ENCODE peak calls at places on chromosome 1, in five cellular contexts. Q, J, F, V and X are unnamed samples.

GRCh38 chr1:65254320-65255087 is 54.8 kb upstream of the DNAJC6 start:
- DNase-seq in Q (peak), J (peak), F (peak), V (peak), X (peak)

GRCh38 chr1:2969870-2970291 is 51.4 kb upstream of the ACTRT2 start:
- DNase-seq in Q (no peak), J (peak), F (peak), V (no peak), X (no peak)

GRCh38 chr1:41424581-41425118 is 59.8 kb downstream of the EDN2 start:
- DNase-seq in Q (no peak), J (no peak), F (no peak), V (no peak), X (no peak)

GRCh38 chr1:93878501-93878888 is 511 bp downstream of the DNTTIP2 start:
- DNase-seq in Q (peak), J (peak), F (peak), V (peak), X (peak)

GRCh38 chr1:154765970-154766369 is 104.1 kb downstream of the KCNN3 start:
- DNase-seq in Q (peak), J (no peak), F (peak), V (no peak), X (no peak)

GRCh38 chr1:244461254-244462071 is at the start of gene CATSPERE:
- DNase-seq in Q (no peak), J (peak), F (peak), V (peak), X (peak)

GRCh38 chr1:56897150-56898004 is 42.8 kb downstream of the C8A start:
- DNase-seq in Q (no peak), J (no peak), F (no peak), V (no peak), X (no peak)

GRCh38 chr1:80450711-80451110 is 1350.0 kb upstream of the ADGRL2 start:
- DNase-seq in Q (no peak), J (no peak), F (no peak), V (no peak), X (no peak)

GRCh38 chr1:53656062-53656915 is 82.7 kb downstream of the GLIS1 start:
- DNase-seq in Q (no peak), J (no peak), F (no peak), V (no peak), X (no peak)

GRCh38 chr1:1073743-1074587 is at the start of gene RNF223:
- DNase-seq in Q (peak), J (no peak), F (no peak), V (no peak), X (no peak)

GRCh38 chr1:30852026-30852425 is 56.5 kb downstream of the SDC3 start:
- DNase-seq in Q (no peak), J (peak), F (peak), V (peak), X (peak)

GRCh38 chr1:55310517-55310927 is 95.4 kb upstream of the USP24 start:
- DNase-seq in Q (no peak), J (no peak), F (no peak), V (no peak), X (no peak)

GRCh38 chr1:201252833-201253810 is 30.2 kb upstream of the PKP1 start:
- DNase-seq in Q (no peak), J (no peak), F (no peak), V (no peak), X (no peak)

GRCh38 chr1:178436899-178437298 is 59.9 kb downstream of the CLEC20A start:
- DNase-seq in Q (no peak), J (no peak), F (no peak), V (no peak), X (no peak)

GRCh38 chr1:168468042-168468809 is 75.6 kb downstream of the XCL2 start:
- DNase-seq in Q (no peak), J (no peak), F (no peak), V (no peak), X (no peak)

GRCh38 chr1:119873166-119874025 is 22.9 kb downstream of the ADAM30 start:
- DNase-seq in Q (no peak), J (no peak), F (no peak), V (no peak), X (no peak)

GRCh38 chr1:70143052-70143659 is 62.2 kb downstream of the LRRC40 start:
- DNase-seq in Q (no peak), J (no peak), F (no peak), V (no peak), X (no peak)
- TF ChIP-seq CTCF in Q (no peak), J (peak), F (no peak), V (peak), X (no peak)

DNA sequence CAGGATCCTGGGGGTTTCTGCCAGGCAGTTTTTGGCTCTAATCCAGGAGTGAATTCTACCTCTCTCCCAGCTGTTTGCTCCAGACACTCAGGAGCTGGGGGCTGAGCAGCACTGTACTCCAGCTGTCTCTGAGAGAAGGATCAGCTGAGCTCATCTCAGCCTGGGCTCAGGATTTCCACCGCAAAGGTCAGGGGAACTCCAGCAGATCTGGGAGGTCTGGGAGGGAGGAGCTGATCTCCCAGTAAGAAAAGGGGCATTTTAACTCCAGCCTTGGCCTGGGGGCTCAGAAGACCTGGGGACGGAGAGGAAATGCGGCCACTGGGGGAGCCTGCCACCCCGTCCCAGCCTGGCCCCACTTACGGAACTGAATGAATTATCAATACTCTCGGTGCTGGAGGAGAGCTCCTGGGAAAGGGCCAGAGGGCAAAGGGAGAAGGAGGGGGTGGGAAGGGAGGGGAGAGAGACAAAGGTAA is 17.3 kb downstream of the PI4KB start:
- DNase-seq in Q (no peak), J (no peak), F (peak), V (peak), X (no peak)
- H3K27ac ChIP-seq in Q (no peak), J (peak), F (peak), V (peak), X (peak)

GRCh38 chr1:150282558-150282958 is 204 bp downstream of the CIART start:
- DNase-seq in Q (no peak), J (peak), F (no peak), V (peak), X (peak)
- TF ChIP-seq POLR2A in Q (no peak), J (peak), F (peak), V (peak), X (no peak)

DNA sequence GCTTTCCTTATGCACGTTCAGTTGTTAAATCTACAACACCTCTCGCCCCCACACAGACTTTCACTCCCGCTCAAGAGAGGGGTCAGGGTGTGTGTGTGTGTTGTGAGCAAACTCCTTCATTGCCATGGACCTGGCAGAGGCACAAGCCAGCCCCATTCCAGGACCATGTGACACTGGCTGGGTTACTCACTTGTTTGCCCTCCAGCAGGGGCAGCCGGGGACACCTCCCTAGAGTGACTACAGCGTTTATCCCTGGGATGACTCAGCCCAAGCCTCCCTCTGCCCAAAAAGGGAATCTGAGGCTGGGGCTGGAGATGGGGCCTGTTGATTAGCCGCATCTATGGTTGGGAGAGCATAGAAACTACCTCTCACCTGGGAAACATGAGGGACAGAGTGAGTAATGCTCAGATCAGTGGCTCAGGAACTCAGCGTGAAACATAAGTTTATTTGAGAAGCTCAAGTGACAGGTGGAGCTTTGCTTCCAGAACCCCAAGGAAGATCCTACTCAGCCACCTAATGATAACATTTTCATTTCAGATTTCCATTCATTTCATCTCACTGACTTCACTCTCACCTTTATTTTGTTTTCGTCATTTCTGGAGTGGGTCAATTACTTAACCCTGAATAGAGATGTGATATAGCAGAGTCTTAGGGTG is 145.3 kb upstream of the DUSP10 start:
- DNase-seq in Q (peak), J (peak), F (peak), V (peak), X (peak)
- TF ChIP-seq CTCF in Q (no peak), J (no peak), F (no peak), V (no peak), X (no peak)

GRCh38 chr1:203692565-203693470 is 66.2 kb downstream of the ATP2B4 start:
- DNase-seq in Q (peak), J (peak), F (peak), V (peak), X (no peak)
- H3K27ac ChIP-seq in Q (peak), J (peak), F (peak), V (peak), X (peak)